ENCODE peak calls at places on chromosome 19, in six cellular contexts. One of them, this sample, is unnamed.
A peak's percentile ranks its signal among the peaks of the same experiment; 100 is the strongest.

GRCh38 chr19:38725469-38726283 is 18.6 kb downstream of the CAPN12 start:
- DNase-seq in non-pigmented ciliary epithelial cell: no peak
- DNase-seq in neural progenitor cell: no peak
- DNase-seq in right lobe of liver: no peak
- DNase-seq in iPS-NIHi11: no peak
- DNase-seq in stimulated activated CD4-positive, alpha-beta T cell treated with anti-CD3 and anti-CD28 coated beads, Interleukin-4, amount 100 ng/mL, for 1 hour: no peak
- DNase-seq in this sample: no peak

GRCh38 chr19:16118489-16119033 is 6.9 kb downstream of the RAB8A start:
- DNase-seq in non-pigmented ciliary epithelial cell: no peak
- DNase-seq in neural progenitor cell: no peak
- DNase-seq in right lobe of liver: peak; percentile 44
- DNase-seq in iPS-NIHi11: no peak
- DNase-seq in stimulated activated CD4-positive, alpha-beta T cell treated with anti-CD3 and anti-CD28 coated beads, Interleukin-4, amount 100 ng/mL, for 1 hour: peak; percentile 26
- DNase-seq in this sample: peak; percentile 19

GRCh38 chr19:55528030-55528801 is 8.7 kb downstream of the SBK2 start:
- DNase-seq in non-pigmented ciliary epithelial cell: no peak
- DNase-seq in neural progenitor cell: no peak
- DNase-seq in right lobe of liver: no peak
- DNase-seq in iPS-NIHi11: no peak
- DNase-seq in stimulated activated CD4-positive, alpha-beta T cell treated with anti-CD3 and anti-CD28 coated beads, Interleukin-4, amount 100 ng/mL, for 1 hour: no peak
- DNase-seq in this sample: no peak

GRCh38 chr19:33394723-33395560 is 21.4 kb downstream of the CEBPG start:
- DNase-seq in non-pigmented ciliary epithelial cell: no peak
- DNase-seq in neural progenitor cell: no peak
- DNase-seq in right lobe of liver: peak; percentile 25
- DNase-seq in iPS-NIHi11: no peak
- DNase-seq in stimulated activated CD4-positive, alpha-beta T cell treated with anti-CD3 and anti-CD28 coated beads, Interleukin-4, amount 100 ng/mL, for 1 hour: no peak
- DNase-seq in this sample: no peak

GRCh38 chr19:42254850-42255765 is at the start of gene ERF:
- DNase-seq in non-pigmented ciliary epithelial cell: no peak
- DNase-seq in neural progenitor cell: peak; percentile 98
- DNase-seq in right lobe of liver: peak; percentile 95
- DNase-seq in iPS-NIHi11: peak; percentile 90
- DNase-seq in stimulated activated CD4-positive, alpha-beta T cell treated with anti-CD3 and anti-CD28 coated beads, Interleukin-4, amount 100 ng/mL, for 1 hour: peak; percentile 94
- DNase-seq in this sample: peak; percentile 94

GRCh38 chr19:16457195-16457953 is 14.4 kb downstream of the EPS15L1 start:
- DNase-seq in non-pigmented ciliary epithelial cell: no peak
- DNase-seq in neural progenitor cell: peak; percentile 23
- DNase-seq in right lobe of liver: peak; percentile 27
- DNase-seq in iPS-NIHi11: peak; percentile 49
- DNase-seq in stimulated activated CD4-positive, alpha-beta T cell treated with anti-CD3 and anti-CD28 coated beads, Interleukin-4, amount 100 ng/mL, for 1 hour: peak; percentile 27
- DNase-seq in this sample: no peak

GRCh38 chr19:7478173-7478842 is 10.5 kb downstream of the PEX11G start:
- DNase-seq in non-pigmented ciliary epithelial cell: no peak
- DNase-seq in neural progenitor cell: no peak
- DNase-seq in right lobe of liver: no peak
- DNase-seq in iPS-NIHi11: no peak
- DNase-seq in stimulated activated CD4-positive, alpha-beta T cell treated with anti-CD3 and anti-CD28 coated beads, Interleukin-4, amount 100 ng/mL, for 1 hour: no peak
- DNase-seq in this sample: no peak

GRCh38 chr19:35205733-35206323 is 22.7 kb downstream of the FAM187B start:
- DNase-seq in non-pigmented ciliary epithelial cell: no peak
- DNase-seq in neural progenitor cell: no peak
- DNase-seq in right lobe of liver: no peak
- DNase-seq in iPS-NIHi11: no peak
- DNase-seq in stimulated activated CD4-positive, alpha-beta T cell treated with anti-CD3 and anti-CD28 coated beads, Interleukin-4, amount 100 ng/mL, for 1 hour: no peak
- DNase-seq in this sample: no peak

GRCh38 chr19:2751438-2751830 is 11.6 kb upstream of the SLC39A3 start:
- DNase-seq in non-pigmented ciliary epithelial cell: no peak
- DNase-seq in neural progenitor cell: no peak
- DNase-seq in right lobe of liver: no peak
- DNase-seq in iPS-NIHi11: no peak
- DNase-seq in stimulated activated CD4-positive, alpha-beta T cell treated with anti-CD3 and anti-CD28 coated beads, Interleukin-4, amount 100 ng/mL, for 1 hour: no peak
- DNase-seq in this sample: no peak

GRCh38 chr19:8935460-8935859 is 74.7 kb downstream of the MUC16 start:
- DNase-seq in non-pigmented ciliary epithelial cell: no peak
- DNase-seq in neural progenitor cell: no peak
- DNase-seq in right lobe of liver: no peak
- DNase-seq in iPS-NIHi11: peak; percentile 26
- DNase-seq in stimulated activated CD4-positive, alpha-beta T cell treated with anti-CD3 and anti-CD28 coated beads, Interleukin-4, amount 100 ng/mL, for 1 hour: no peak
- DNase-seq in this sample: no peak

GRCh38 chr19:35843676-35844481 is 8.4 kb downstream of the NPHS1 start:
- DNase-seq in non-pigmented ciliary epithelial cell: no peak
- DNase-seq in neural progenitor cell: peak; percentile 73
- DNase-seq in right lobe of liver: no peak
- DNase-seq in iPS-NIHi11: peak; percentile 95
- DNase-seq in stimulated activated CD4-positive, alpha-beta T cell treated with anti-CD3 and anti-CD28 coated beads, Interleukin-4, amount 100 ng/mL, for 1 hour: no peak
- DNase-seq in this sample: no peak

GRCh38 chr19:45509692-45510015 is 2.4 kb downstream of the VASP start:
- DNase-seq in non-pigmented ciliary epithelial cell: no peak
- DNase-seq in neural progenitor cell: no peak
- DNase-seq in right lobe of liver: no peak
- DNase-seq in iPS-NIHi11: no peak
- DNase-seq in stimulated activated CD4-positive, alpha-beta T cell treated with anti-CD3 and anti-CD28 coated beads, Interleukin-4, amount 100 ng/mL, for 1 hour: no peak
- DNase-seq in this sample: no peak

GRCh38 chr19:51422053-51422448 is 4.6 kb upstream of the SIGLEC10 start:
- DNase-seq in non-pigmented ciliary epithelial cell: no peak
- DNase-seq in neural progenitor cell: peak; percentile 96
- DNase-seq in right lobe of liver: peak; percentile 89
- DNase-seq in iPS-NIHi11: peak; percentile 96
- DNase-seq in stimulated activated CD4-positive, alpha-beta T cell treated with anti-CD3 and anti-CD28 coated beads, Interleukin-4, amount 100 ng/mL, for 1 hour: peak; percentile 89
- DNase-seq in this sample: peak; percentile 68

GRCh38 chr19:58516964-58517833 is 2.4 kb downstream of the ZBTB45 start:
- DNase-seq in non-pigmented ciliary epithelial cell: no peak
- DNase-seq in neural progenitor cell: no peak
- DNase-seq in right lobe of liver: no peak
- DNase-seq in iPS-NIHi11: no peak
- DNase-seq in stimulated activated CD4-positive, alpha-beta T cell treated with anti-CD3 and anti-CD28 coated beads, Interleukin-4, amount 100 ng/mL, for 1 hour: no peak
- DNase-seq in this sample: no peak

GRCh38 chr19:33606556-33606955 is 15.2 kb upstream of the CHST8 start:
- DNase-seq in non-pigmented ciliary epithelial cell: no peak
- DNase-seq in neural progenitor cell: no peak
- DNase-seq in right lobe of liver: no peak
- DNase-seq in iPS-NIHi11: no peak
- DNase-seq in stimulated activated CD4-positive, alpha-beta T cell treated with anti-CD3 and anti-CD28 coated beads, Interleukin-4, amount 100 ng/mL, for 1 hour: no peak
- DNase-seq in this sample: no peak

GRCh38 chr19:34502582-34503545 is 21.3 kb downstream of the WTIP start:
- DNase-seq in non-pigmented ciliary epithelial cell: no peak
- DNase-seq in neural progenitor cell: no peak
- DNase-seq in right lobe of liver: no peak
- DNase-seq in iPS-NIHi11: no peak
- DNase-seq in stimulated activated CD4-positive, alpha-beta T cell treated with anti-CD3 and anti-CD28 coated beads, Interleukin-4, amount 100 ng/mL, for 1 hour: no peak
- DNase-seq in this sample: no peak

GRCh38 chr19:14027856-14028450 is at the start of gene RLN3:
- DNase-seq in non-pigmented ciliary epithelial cell: no peak
- DNase-seq in neural progenitor cell: no peak
- DNase-seq in right lobe of liver: no peak
- DNase-seq in iPS-NIHi11: no peak
- DNase-seq in stimulated activated CD4-positive, alpha-beta T cell treated with anti-CD3 and anti-CD28 coated beads, Interleukin-4, amount 100 ng/mL, for 1 hour: no peak
- DNase-seq in this sample: no peak

GRCh38 chr19:55069137-55069858 is 6.3 kb upstream of the RDH13 start:
- DNase-seq in non-pigmented ciliary epithelial cell: no peak
- DNase-seq in neural progenitor cell: peak; percentile 61
- DNase-seq in right lobe of liver: no peak
- DNase-seq in iPS-NIHi11: peak; percentile 53
- DNase-seq in stimulated activated CD4-positive, alpha-beta T cell treated with anti-CD3 and anti-CD28 coated beads, Interleukin-4, amount 100 ng/mL, for 1 hour: no peak
- DNase-seq in this sample: no peak

GRCh38 chr19:31718041-31718440 is 368.8 kb upstream of the TSHZ3 start:
- DNase-seq in non-pigmented ciliary epithelial cell: no peak
- DNase-seq in neural progenitor cell: no peak
- DNase-seq in right lobe of liver: no peak
- DNase-seq in iPS-NIHi11: no peak
- DNase-seq in stimulated activated CD4-positive, alpha-beta T cell treated with anti-CD3 and anti-CD28 coated beads, Interleukin-4, amount 100 ng/mL, for 1 hour: no peak
- DNase-seq in this sample: no peak

GRCh38 chr19:38729653-38730469 is 14.4 kb downstream of the CAPN12 start:
- DNase-seq in non-pigmented ciliary epithelial cell: no peak
- DNase-seq in neural progenitor cell: peak; percentile 88
- DNase-seq in right lobe of liver: peak; percentile 74
- DNase-seq in iPS-NIHi11: peak; percentile 85
- DNase-seq in stimulated activated CD4-positive, alpha-beta T cell treated with anti-CD3 and anti-CD28 coated beads, Interleukin-4, amount 100 ng/mL, for 1 hour: peak; percentile 85
- DNase-seq in this sample: peak; percentile 57

GRCh38 chr19:57820599-57820998 is 5.9 kb upstream of the ZNF552 start:
- DNase-seq in non-pigmented ciliary epithelial cell: no peak
- DNase-seq in neural progenitor cell: no peak
- DNase-seq in right lobe of liver: no peak
- DNase-seq in iPS-NIHi11: no peak
- DNase-seq in stimulated activated CD4-positive, alpha-beta T cell treated with anti-CD3 and anti-CD28 coated beads, Interleukin-4, amount 100 ng/mL, for 1 hour: no peak
- DNase-seq in this sample: no peak

This sample was measured in central memory CD8-positive, alpha-beta T cell.